ENCODE peak calls at places on chromosomes 11 and 22, in seven cellular contexts. H is Caki2; F is CD8-positive, alpha-beta T cell; O is HT-29; C is HT1080; Q is GM23248; X is KG1. D is an unnamed sample.

GRCh38 chr11:18209058-18209457 is 27.5 kb downstream of the SAA4 start:
- DNase-seq in H (no peak), F (no peak), O (no peak), C (no peak), Q (no peak), X (no peak), D (no peak)

GRCh38 chr22:29288837-29289236 is 17.6 kb upstream of the GAS2L1 start:
- DNase-seq in H (no peak), F (no peak), O (no peak), C (no peak), Q (no peak), X (no peak), D (no peak)

GRCh38 chr22:46575915-46576555 is 38.6 kb upstream of the CELSR1 start:
- DNase-seq in H (no peak), F (no peak), O (peak), C (no peak), Q (no peak), X (no peak), D (peak)

GRCh38 chr11:73969991-73970800 is 12.4 kb downstream of the UCP2 start:
- DNase-seq in H (no peak), F (peak), O (peak), C (no peak), Q (no peak), X (no peak), D (no peak)

GRCh38 chr11:117417342-117417741 is 89.7 kb downstream of the CEP164 start:
- DNase-seq in H (no peak), F (no peak), O (no peak), C (no peak), Q (no peak), X (no peak), D (no peak)

GRCh38 chr22:45105281-45105700 is 58.4 kb upstream of the NUP50 start:
- DNase-seq in H (peak), F (no peak), O (peak), C (peak), Q (peak), X (no peak), D (peak)

GRCh38 chr22:24950272-24950902 is 2.1 kb upstream of the KIAA1671 start:
- DNase-seq in H (no peak), F (no peak), O (no peak), C (peak), Q (peak), X (no peak), D (peak)

GRCh38 chr11:57230797-57231538 is 6.1 kb downstream of the APLNR start:
- DNase-seq in H (no peak), F (no peak), O (no peak), C (no peak), Q (no peak), X (no peak), D (no peak)

GRCh38 chr22:19865141-19865829 is 10.6 kb upstream of the GNB1L start:
- DNase-seq in H (no peak), F (no peak), O (no peak), C (no peak), Q (no peak), X (no peak), D (no peak)

GRCh38 chr22:38406617-38407016 is 48.4 kb downstream of the KCNJ4 start:
- DNase-seq in H (no peak), F (no peak), O (no peak), C (no peak), Q (peak), X (no peak), D (no peak)

GRCh38 chr11:26993965-26994446 is at the start of gene FIBIN:
- DNase-seq in H (no peak), F (no peak), O (no peak), C (no peak), Q (peak), X (no peak), D (no peak)